ENCODE peak calls at places on chromosomes 7 and 10, in nine cellular contexts. E is NCI-H345; O is stimulated activated CD4-positive, alpha-beta T cell treated with anti-CD3 and anti-CD28 coated beads, Interleukin-4, amount 100 ng/mL, for 1 hour; N is hippocampal formation; S is activated naive CD8-positive, alpha-beta T cell treated with anti-CD3 and anti-CD28 coated beads, Interleukin-2, amount 10 ng/mL, durations not matched to agents 7 days and 5 days; M is NCI-H1092; L is progenitor cell of endocrine pancreas; F is NCI-H774; P is AG08396. A is an unnamed sample.

GRCh38 chr7:88092676-88092999 is 127.2 kb downstream of the SRI start:
- DNase-seq in E (peak; percentile 33), O (no peak), N (no peak), S (no peak), M (peak; percentile 57), L (no peak), F (no peak), P (no peak), A (no peak)

GRCh38 chr10:116014859-116015258 is 258.1 kb downstream of the GFRA1 start:
- DNase-seq in E (no peak), O (no peak), N (no peak), S (no peak), M (no peak), L (no peak), F (no peak), P (no peak), A (no peak)

GRCh38 chr10:6204063-6204340 is 1.3 kb downstream of the PFKFB3 start:
- DNase-seq in E (no peak), O (peak; percentile 78), N (no peak), S (peak; percentile 72), M (no peak), L (peak; percentile 32), F (peak; percentile 10), P (peak; percentile 52), A (peak; percentile 55)

GRCh38 chr10:3698312-3698711 is 86.7 kb downstream of the KLF6 start:
- DNase-seq in E (no peak), O (no peak), N (no peak), S (no peak), M (no peak), L (no peak), F (no peak), P (no peak), A (no peak)

GRCh38 chr7:77433901-77434300 is 17.8 kb upstream of the GSAP start:
- DNase-seq in E (no peak), O (no peak), N (no peak), S (no peak), M (no peak), L (no peak), F (no peak), P (no peak), A (no peak)

GRCh38 chr10:110081914-110082313 is 74.1 kb downstream of the ADD3 start:
- DNase-seq in E (peak; percentile 11), O (no peak), N (peak; percentile 75), S (no peak), M (no peak), L (no peak), F (peak; percentile 16), P (no peak), A (peak; percentile 31)

GRCh38 chr10:78556700-78557432 is 511.9 kb upstream of the ZMIZ1 start:
- DNase-seq in E (no peak), O (no peak), N (no peak), S (no peak), M (no peak), L (no peak), F (no peak), P (no peak), A (no peak)

GRCh38 chr7:137508437-137509175 is 165.1 kb upstream of the PTN start:
- DNase-seq in E (no peak), O (no peak), N (no peak), S (no peak), M (no peak), L (no peak), F (no peak), P (peak; percentile 41), A (no peak)

GRCh38 chr7:106592282-106593027 is 68.5 kb downstream of the CCDC71L start:
- DNase-seq in E (no peak), O (no peak), N (no peak), S (no peak), M (no peak), L (no peak), F (peak; percentile 40), P (no peak), A (no peak)

GRCh38 chr7:68613897-68614296 is 984.4 kb upstream of the AUTS2 start:
- DNase-seq in E (no peak), O (no peak), N (no peak), S (no peak), M (no peak), L (no peak), F (no peak), P (no peak), A (no peak)

GRCh38 chr10:68208424-68209042 is 23.4 kb downstream of the ATOH7 start:
- DNase-seq in E (peak; percentile 17), O (peak; percentile 4), N (peak; percentile 15), S (no peak), M (peak; percentile 9), L (peak; percentile 21), F (peak; percentile 19), P (peak; percentile 73), A (peak; percentile 82)

A was measured in adrenal gland.